ENCODE peak calls at places on chromosomes 7 and 10, in five cellular contexts. One of them, this sample, is unnamed.

GRCh38 chr10:97024181-97025073 is 161.3 kb downstream of the SLIT1 start:
- DNase-seq in right atrium auricular region: no peak
- DNase-seq in H9: no peak
- DNase-seq in psoas muscle: peak; percentile 51
- DNase-seq in stomach: no peak
- DNase-seq in this sample: no peak

GRCh38 chr7:74277636-74278035 is 11.6 kb upstream of the CLIP2 start:
- DNase-seq in right atrium auricular region: no peak
- DNase-seq in H9: no peak
- DNase-seq in psoas muscle: no peak
- DNase-seq in stomach: no peak
- DNase-seq in this sample: no peak

GRCh38 chr10:111113238-111113960 is 36.6 kb downstream of the ADRA2A start:
- DNase-seq in right atrium auricular region: no peak
- DNase-seq in H9: no peak
- DNase-seq in psoas muscle: no peak
- DNase-seq in stomach: no peak
- DNase-seq in this sample: no peak

GRCh38 chr10:127976701-127977367 is 69.9 kb downstream of the PTPRE start:
- DNase-seq in right atrium auricular region: no peak
- DNase-seq in H9: peak; percentile 4
- DNase-seq in psoas muscle: no peak
- DNase-seq in stomach: no peak
- DNase-seq in this sample: no peak

GRCh38 chr10:45201271-45201670 is 114.1 kb downstream of the OR13A1 start:
- DNase-seq in right atrium auricular region: no peak
- DNase-seq in H9: no peak
- DNase-seq in psoas muscle: no peak
- DNase-seq in stomach: no peak
- DNase-seq in this sample: no peak

GRCh38 chr10:98323221-98324164 is 55.5 kb upstream of the LOXL4 start:
- DNase-seq in right atrium auricular region: peak; percentile 87
- DNase-seq in H9: no peak
- DNase-seq in psoas muscle: peak; percentile 88
- DNase-seq in stomach: peak; percentile 61
- DNase-seq in this sample: no peak

GRCh38 chr7:156752371-156753297 is 112.1 kb downstream of the RNF32 start:
- DNase-seq in right atrium auricular region: no peak
- DNase-seq in H9: no peak
- DNase-seq in psoas muscle: no peak
- DNase-seq in stomach: no peak
- DNase-seq in this sample: no peak

GRCh38 chr7:1106783-1107421 is 19.0 kb downstream of the GPER1 start:
- DNase-seq in right atrium auricular region: no peak
- DNase-seq in H9: no peak
- DNase-seq in psoas muscle: no peak
- DNase-seq in stomach: no peak
- DNase-seq in this sample: no peak

GRCh38 chr7:45456747-45457146 is 117.4 kb upstream of the ADCY1 start:
- DNase-seq in right atrium auricular region: no peak
- DNase-seq in H9: no peak
- DNase-seq in psoas muscle: no peak
- DNase-seq in stomach: no peak
- DNase-seq in this sample: no peak

GRCh38 chr10:7458554-7458953 is 47.7 kb upstream of the SFMBT2 start:
- DNase-seq in right atrium auricular region: no peak
- DNase-seq in H9: no peak
- DNase-seq in psoas muscle: no peak
- DNase-seq in stomach: no peak
- DNase-seq in this sample: no peak

GRCh38 chr7:33191326-33191725 is 62.0 kb downstream of the BBS9 start:
- DNase-seq in right atrium auricular region: no peak
- DNase-seq in H9: peak; percentile 39
- DNase-seq in psoas muscle: no peak
- DNase-seq in stomach: peak; percentile 26
- DNase-seq in this sample: peak; percentile 39

GRCh38 chr7:66522518-66522917 is 106.2 kb upstream of the KCTD7 start:
- DNase-seq in right atrium auricular region: no peak
- DNase-seq in H9: no peak
- DNase-seq in psoas muscle: no peak
- DNase-seq in stomach: no peak
- DNase-seq in this sample: no peak

GRCh38 chr10:35447693-35448407 is 111.5 kb downstream of the CCNY start:
- DNase-seq in right atrium auricular region: no peak
- DNase-seq in H9: peak; percentile 61
- DNase-seq in psoas muscle: no peak
- DNase-seq in stomach: peak; percentile 51
- DNase-seq in this sample: no peak

GRCh38 chr7:140639366-140640053 is 1.1 kb downstream of the DENND2A start:
- DNase-seq in right atrium auricular region: no peak
- DNase-seq in H9: no peak
- DNase-seq in psoas muscle: peak; percentile 64
- DNase-seq in stomach: no peak
- DNase-seq in this sample: no peak

DNA sequence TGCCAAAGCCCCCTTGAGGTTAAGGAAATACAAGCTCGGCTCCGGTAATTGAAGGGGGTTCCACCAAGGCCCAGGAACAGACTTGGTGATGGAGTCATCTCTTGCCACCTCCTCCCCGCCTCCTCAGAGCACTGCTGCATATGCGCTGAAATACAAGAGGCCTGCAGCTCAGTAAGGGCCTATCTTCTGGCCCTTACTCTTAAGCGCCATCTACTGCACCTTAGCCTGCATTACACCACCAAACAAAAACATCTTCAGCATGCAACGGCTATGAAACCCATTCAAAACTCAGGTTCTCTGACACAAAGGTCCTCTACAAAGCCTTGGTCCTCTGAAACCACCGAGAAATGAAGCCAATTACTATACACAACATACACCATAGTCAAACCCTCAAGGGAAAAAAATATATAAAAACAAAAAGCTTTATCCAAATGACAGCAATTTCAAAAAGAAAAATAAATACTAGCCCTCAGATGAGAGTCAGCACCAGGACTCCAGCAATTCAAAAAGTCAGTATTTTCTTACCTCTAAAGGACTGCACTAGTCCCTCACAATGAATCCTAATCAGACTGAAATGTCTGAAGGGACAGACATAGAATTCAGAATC is 176.8 kb upstream of the TBX20 start:
- DNase-seq in right atrium auricular region: no peak
- DNase-seq in H9: peak; percentile 68
- DNase-seq in psoas muscle: no peak
- DNase-seq in stomach: no peak
- DNase-seq in this sample: peak; percentile 34
- TF ChIP-seq CTCF in right atrium auricular region: no peak
- TF ChIP-seq CTCF in H9: peak; percentile 77
- TF ChIP-seq CTCF in psoas muscle: peak; percentile 7
- TF ChIP-seq CTCF in stomach: no peak
- TF ChIP-seq CTCF in this sample: peak; percentile 16

GRCh38 chr10:125700355-125700911 is 17.5 kb upstream of the TEX36 start:
- DNase-seq in right atrium auricular region: no peak
- DNase-seq in H9: no peak
- DNase-seq in psoas muscle: no peak
- DNase-seq in stomach: no peak
- DNase-seq in this sample: no peak
- TF ChIP-seq CTCF in right atrium auricular region: no peak
- TF ChIP-seq CTCF in H9: no peak
- TF ChIP-seq CTCF in psoas muscle: no peak
- TF ChIP-seq CTCF in stomach: no peak
- TF ChIP-seq CTCF in this sample: no peak

DNA sequence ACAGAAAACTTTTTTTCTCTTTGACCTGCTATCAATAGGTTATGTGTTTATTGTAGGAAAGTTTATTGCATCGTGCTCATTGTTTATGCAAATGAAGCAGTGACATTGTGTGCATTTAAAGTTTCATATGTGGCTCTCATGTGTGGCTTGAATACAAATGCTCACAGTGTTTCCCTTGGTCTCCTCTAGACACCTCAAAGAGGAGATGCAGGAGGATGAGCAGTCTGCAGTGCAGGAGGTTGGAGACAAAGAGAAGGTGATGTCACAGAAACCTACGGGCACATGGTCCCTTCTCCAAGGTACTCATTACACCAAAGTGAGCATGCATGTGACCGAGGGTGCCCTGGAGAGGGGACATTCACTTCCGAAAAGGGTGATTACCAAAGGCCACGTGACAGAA is 430.2 kb downstream of the INHBA start:
- DNase-seq in right atrium auricular region: no peak
- DNase-seq in H9: no peak
- DNase-seq in psoas muscle: no peak
- DNase-seq in stomach: no peak
- DNase-seq in this sample: no peak
- TF ChIP-seq CTCF in right atrium auricular region: no peak
- TF ChIP-seq CTCF in H9: no peak
- TF ChIP-seq CTCF in psoas muscle: no peak
- TF ChIP-seq CTCF in stomach: no peak
- TF ChIP-seq CTCF in this sample: no peak

DNA sequence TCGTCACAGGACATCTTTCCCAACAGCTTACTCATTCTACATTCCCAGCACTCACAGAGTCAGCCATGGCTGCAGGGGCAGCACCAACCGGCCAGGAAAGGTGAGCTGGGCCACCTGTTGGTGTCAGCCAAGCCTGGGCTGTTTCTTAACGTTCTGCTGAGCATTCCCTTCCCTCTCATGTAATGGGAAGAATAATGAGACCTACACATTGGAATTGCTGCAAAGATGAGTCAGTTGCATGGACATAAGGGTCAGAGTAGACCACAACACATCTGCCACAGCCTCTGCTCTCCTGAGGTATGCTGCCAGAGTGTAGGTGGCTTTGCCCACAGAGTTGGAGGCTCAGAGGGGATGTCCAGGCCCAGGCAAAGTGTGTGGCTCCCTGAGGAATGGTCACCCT is 163.0 kb downstream of the TNS3 start:
- DNase-seq in right atrium auricular region: no peak
- DNase-seq in H9: no peak
- DNase-seq in psoas muscle: peak; percentile 37
- DNase-seq in stomach: no peak
- DNase-seq in this sample: no peak
- TF ChIP-seq CTCF in right atrium auricular region: no peak
- TF ChIP-seq CTCF in H9: no peak
- TF ChIP-seq CTCF in psoas muscle: no peak
- TF ChIP-seq CTCF in stomach: no peak
- TF ChIP-seq CTCF in this sample: no peak

DNA sequence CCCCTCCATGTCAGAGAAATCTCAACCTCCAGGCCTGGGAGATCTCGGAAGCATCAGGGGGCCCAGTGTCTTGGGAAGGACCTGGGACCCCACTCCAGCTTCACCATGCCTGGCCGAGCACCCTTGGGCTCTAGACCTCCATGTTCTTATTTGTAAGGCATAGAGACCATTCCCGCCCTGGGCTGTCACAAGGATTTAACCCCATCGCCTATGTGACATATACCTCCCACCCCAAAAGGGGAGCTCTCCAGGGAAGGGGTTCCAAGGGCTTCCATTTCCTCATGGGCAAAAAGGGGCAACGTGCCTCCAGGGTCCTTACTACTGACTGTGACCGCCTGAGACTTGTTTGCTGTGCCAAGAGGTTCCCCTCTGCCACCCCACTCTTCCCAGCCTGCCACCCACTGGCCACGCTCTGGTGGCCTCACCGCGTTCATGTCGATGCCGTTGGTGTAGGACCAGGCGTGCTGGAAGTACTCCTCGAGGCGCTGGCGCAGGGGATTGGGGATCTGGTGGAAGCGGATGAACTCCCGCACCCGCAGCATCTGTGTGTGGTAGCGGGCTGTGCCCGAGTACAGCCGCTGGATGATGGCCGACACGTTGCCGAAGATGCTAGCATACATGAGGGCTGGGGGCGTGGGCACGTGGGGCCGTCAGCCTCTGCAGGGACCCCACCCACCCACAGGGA is 27.5 kb downstream of the KCNH2 start:
- DNase-seq in right atrium auricular region: no peak
- DNase-seq in H9: no peak
- DNase-seq in psoas muscle: no peak
- DNase-seq in stomach: no peak
- DNase-seq in this sample: no peak
- TF ChIP-seq CTCF in right atrium auricular region: no peak
- TF ChIP-seq CTCF in H9: no peak
- TF ChIP-seq CTCF in psoas muscle: no peak
- TF ChIP-seq CTCF in stomach: no peak
- TF ChIP-seq CTCF in this sample: no peak

GRCh38 chr7:29684787-29685650 is 121.3 kb upstream of the WIPF3 start:
- DNase-seq in right atrium auricular region: peak; percentile 73
- DNase-seq in H9: peak; percentile 72
- DNase-seq in psoas muscle: peak; percentile 85
- DNase-seq in stomach: peak; percentile 84
- DNase-seq in this sample: peak; percentile 45
- TF ChIP-seq CTCF in right atrium auricular region: no peak
- TF ChIP-seq CTCF in H9: no peak
- TF ChIP-seq CTCF in psoas muscle: no peak
- TF ChIP-seq CTCF in stomach: no peak
- TF ChIP-seq CTCF in this sample: no peak

GRCh38 chr7:12493407-12493806 is 77.1 kb upstream of the SCIN start:
- DNase-seq in right atrium auricular region: no peak
- DNase-seq in H9: no peak
- DNase-seq in psoas muscle: no peak
- DNase-seq in stomach: peak; percentile 36
- DNase-seq in this sample: no peak
- TF ChIP-seq CTCF in right atrium auricular region: no peak
- TF ChIP-seq CTCF in H9: no peak
- TF ChIP-seq CTCF in psoas muscle: no peak
- TF ChIP-seq CTCF in stomach: no peak
- TF ChIP-seq CTCF in this sample: no peak

This sample was measured in GM13976.